ENCODE peak calls at places on chromosomes 5 and 9, in nine cellular contexts. I is ureter; W is stimulated activated CD4-positive, alpha-beta T cell treated with anti-CD3 and anti-CD28 coated beads, Interleukin-12 subunit alpha, Interleukin-12 subunit beta, amount 100 ng/mL, for 48 hours; C is NCI-H1436 treated with DMSO at 0.1 percent for 48 hours; Q is GM23248; L is EL; H is heart left ventricle; F is ACHN; K is naive thymus-derived CD8-positive, alpha-beta T cell. E is an unnamed sample.

GRCh38 chr5:174003795-174004194 is 14.8 kb downstream of the C5orf47 start:
- DNase-seq in C (no peak), I (no peak), K (no peak), H (no peak), L (no peak), F (no peak), Q (no peak), W (no peak), E (no peak)

GRCh38 chr5:170059221-170059620 is 46.5 kb upstream of the FOXI1 start:
- DNase-seq in H (no peak), I (no peak), L (no peak), F (no peak), C (no peak), W (no peak), Q (no peak), K (no peak), E (no peak)

GRCh38 chr5:169956756-169957155 is 23.5 kb downstream of the INSYN2B start:
- DNase-seq in F (no peak), K (no peak), I (no peak), Q (peak), H (no peak), L (no peak), W (no peak), C (no peak), E (no peak)

GRCh38 chr5:177539411-177539810 is 15.0 kb downstream of the FAM193B start:
- DNase-seq in W (no peak), Q (peak), K (no peak), C (no peak), L (peak), F (no peak), H (no peak), I (no peak), E (peak)

GRCh38 chr5:92309336-92309991 is 926.3 kb upstream of the ARRDC3 start:
- DNase-seq in C (no peak), F (peak), K (no peak), I (no peak), H (no peak), Q (peak), W (no peak), L (peak), E (peak)

GRCh38 chr5:137446611-137447010 is 52.5 kb downstream of the SPOCK1 start:
- DNase-seq in Q (no peak), W (no peak), H (no peak), L (no peak), I (no peak), K (no peak), C (no peak), F (no peak), E (peak)

GRCh38 chr5:144460608-144461007 is 289.9 kb downstream of the KCTD16 start:
- DNase-seq in W (no peak), L (peak), K (no peak), C (no peak), Q (no peak), I (no peak), H (no peak), F (no peak), E (peak)

GRCh38 chr9:126700296-126700695 is 86.6 kb downstream of the LMX1B start:
- DNase-seq in C (no peak), W (no peak), Q (no peak), K (peak), I (no peak), F (no peak), L (no peak), H (no peak), E (no peak)

GRCh38 chr9:101718176-101718575 is 20.3 kb downstream of the GRIN3A start:
- DNase-seq in W (no peak), C (no peak), K (no peak), I (no peak), H (no peak), Q (no peak), L (no peak), F (no peak), E (no peak)

GRCh38 chr9:13731637-13732036 is 452.1 kb upstream of the MPDZ start:
- DNase-seq in L (no peak), I (no peak), K (no peak), H (no peak), C (no peak), W (no peak), Q (no peak), F (no peak), E (no peak)

GRCh38 chr9:20478780-20479179 is 143.5 kb downstream of the MLLT3 start:
- DNase-seq in K (no peak), C (no peak), F (no peak), H (no peak), Q (no peak), I (no peak), W (no peak), L (no peak), E (no peak)

GRCh38 chr9:7185612-7186011 is 427.8 kb downstream of the KDM4C start:
- DNase-seq in L (peak), F (peak), I (no peak), K (no peak), W (no peak), H (no peak), C (no peak), Q (peak), E (peak)

GRCh38 chr5:75522542-75522941 is 10.9 kb downstream of the POLK start:
- DNase-seq in Q (peak), W (no peak), I (no peak), H (no peak), L (no peak), F (no peak), C (no peak), K (no peak), E (no peak)

GRCh38 chr5:181205735-181206401 is 872 bp upstream of the TRIM7 start:
- DNase-seq in C (no peak), Q (no peak), L (peak), I (no peak), H (no peak), F (no peak), K (no peak), W (no peak), E (no peak)

GRCh38 chr9:91802391-91802790 is 147.6 kb downstream of the ROR2 start:
- DNase-seq in Q (peak), F (no peak), W (no peak), C (no peak), I (peak), L (no peak), H (no peak), K (no peak), E (no peak)

GRCh38 chr5:167393328-167393727 is 898.1 kb upstream of the WWC1 start:
- DNase-seq in H (no peak), W (no peak), F (no peak), C (no peak), I (no peak), Q (no peak), K (no peak), L (no peak), E (no peak)

GRCh38 chr5:139636975-139637408 is 11.2 kb upstream of the CXXC5 start:
- DNase-seq in H (no peak), L (peak), Q (peak), W (no peak), I (no peak), C (no peak), K (peak), F (no peak), E (peak)

GRCh38 chr5:135218486-135218755 is 180.6 kb downstream of the MACROH2A1 start:
- DNase-seq in C (no peak), Q (no peak), F (no peak), W (no peak), H (no peak), L (no peak), I (no peak), K (no peak), E (no peak)

GRCh38 chr5:149217802-149218153 is 53.9 kb upstream of the AFAP1L1 start:
- DNase-seq in W (no peak), F (no peak), K (no peak), L (no peak), Q (peak), I (no peak), C (no peak), H (no peak), E (no peak)

GRCh38 chr9:29044959-29045358 is 1471.7 kb upstream of the C9orf72 start:
- DNase-seq in Q (no peak), K (no peak), L (no peak), C (no peak), F (peak), I (no peak), H (no peak), W (no peak), E (no peak)

GRCh38 chr5:94173100-94173499 is 431.7 kb upstream of the POU5F2 start:
- DNase-seq in I (no peak), C (no peak), K (no peak), H (no peak), L (no peak), F (no peak), Q (peak), W (no peak), E (peak)

GRCh38 chr5:94031631-94032030 is 290.2 kb upstream of the POU5F2 start:
- DNase-seq in H (no peak), L (peak), C (no peak), I (no peak), Q (peak), K (no peak), W (no peak), F (no peak), E (peak)

GRCh38 chr9:14412778-14413177 is 98.8 kb upstream of the NFIB start:
- DNase-seq in K (no peak), L (no peak), I (no peak), C (no peak), F (no peak), H (no peak), W (no peak), Q (no peak), E (peak)

GRCh38 chr5:28082610-28083009 is 1044.2 kb upstream of the CDH9 start:
- DNase-seq in L (no peak), H (no peak), F (no peak), K (no peak), I (no peak), C (no peak), W (no peak), Q (no peak), E (no peak)

GRCh38 chr5:106171708-106172107 is 1499.0 kb downstream of the EFNA5 start:
- DNase-seq in H (no peak), C (no peak), L (no peak), K (no peak), I (no peak), Q (no peak), F (no peak), W (no peak), E (peak)

GRCh38 chr5:577800-578199 is 34.3 kb upstream of the CEP72 start:
- DNase-seq in W (no peak), K (no peak), H (no peak), C (no peak), Q (no peak), I (no peak), L (no peak), F (no peak), E (no peak)

GRCh38 chr9:110755179-110755578 is 86.6 kb downstream of the MUSK start:
- DNase-seq in F (no peak), C (no peak), H (no peak), L (no peak), K (no peak), Q (no peak), I (no peak), W (no peak), E (no peak)

GRCh38 chr5:78912085-78912771 is 72.9 kb downstream of the ARSB start:
- DNase-seq in C (no peak), I (no peak), L (no peak), F (no peak), H (no peak), Q (no peak), W (no peak), K (no peak), E (no peak)

GRCh38 chr9:109588415-109588814 is 90.3 kb upstream of the PTPN3 start:
- DNase-seq in C (no peak), W (no peak), I (no peak), F (no peak), L (no peak), H (no peak), K (no peak), Q (no peak), E (no peak)

GRCh38 chr9:127067603-127068220 is 54.7 kb downstream of the ANGPTL2 start:
- DNase-seq in I (no peak), H (no peak), Q (no peak), K (no peak), C (no peak), W (no peak), L (no peak), F (no peak), E (no peak)

GRCh38 chr5:172561151-172561550 is 79.9 kb upstream of the NEURL1B start:
- DNase-seq in H (no peak), I (no peak), Q (peak), K (no peak), L (peak), C (no peak), W (no peak), F (no peak), E (peak)

GRCh38 chr5:66959668-66960067 is 236.9 kb downstream of the CD180 start:
- DNase-seq in C (no peak), F (no peak), I (no peak), Q (peak), W (no peak), L (peak), H (no peak), K (no peak), E (no peak)

GRCh38 chr9:91374939-91375338 is 13.2 kb upstream of the AUH start:
- DNase-seq in I (no peak), K (no peak), L (peak), W (no peak), Q (peak), F (no peak), H (no peak), C (no peak), E (peak)

GRCh38 chr5:132464155-132464939 is 26.2 kb downstream of the IRF1 start:
- DNase-seq in I (no peak), W (no peak), Q (peak), C (no peak), K (no peak), F (no peak), H (no peak), L (peak), E (peak)